ENCODE peak calls at places on chromosomes 6 and 20, in four cellular contexts. S is H54, M is astrocyte of the hippocampus, Z is hypothalamus. N is an unnamed sample.

GRCh38 chr6:148509789-148510581 is 167.3 kb downstream of the SASH1 start:
- DNase-seq in M (peak), Z (peak), S (peak), N (peak)

GRCh38 chr6:170208651-170209353 is 82.1 kb downstream of the DLL1 start:
- DNase-seq in Z (no peak), M (no peak), S (no peak), N (no peak)

GRCh38 chr20:47489448-47489872 is 12.2 kb upstream of the NCOA3 start:
- DNase-seq in M (no peak), S (no peak), Z (no peak), N (no peak)

GRCh38 chr6:6001443-6001842 is 5.3 kb downstream of the NRN1 start:
- DNase-seq in M (no peak), S (no peak), Z (no peak), N (no peak)

GRCh38 chr6:33082702-33083101 is 6.9 kb downstream of the HLA-DPB1 start:
- DNase-seq in M (peak), S (peak), Z (peak), N (peak)

GRCh38 chr6:56757585-56757984 is 114.9 kb upstream of the DST start:
- DNase-seq in S (no peak), Z (no peak), M (peak), N (peak)

GRCh38 chr20:48574383-48574782 is 253.4 kb downstream of the PREX1 start:
- DNase-seq in M (peak), S (peak), Z (no peak), N (peak)

GRCh38 chr6:93550551-93551276 is 131.4 kb upstream of the EPHA7 start:
- DNase-seq in S (no peak), M (no peak), Z (no peak), N (peak)

GRCh38 chr6:27545271-27546046 is 72.6 kb upstream of the ZNF184 start:
- DNase-seq in M (peak), S (no peak), Z (no peak), N (peak)

GRCh38 chr6:30325873-30326445 is 768 bp upstream of the TRIM39 start:
- DNase-seq in M (no peak), Z (peak), S (peak), N (peak)

N was measured in Daoy.